ENCODE peak calls at places on chromosomes 11 and 22, in ten cellular contexts. G is fibroblast of the aortic adventitia, C is right lobe of liver, D is type B pancreatic cell, R is A549, Y is HL-60, B is WTC11, X is bronchial epithelial cell, H is RWPE1, A is GM12878. L is an unnamed sample.

GRCh38 chr11:112852141-112852853 is 108.9 kb upstream of the NCAM1 start:
- DNase-seq in G (peak), C (no peak), D (no peak), R (no peak), Y (no peak), B (no peak), X (peak), H (peak), A (no peak), L (no peak)

GRCh38 chr11:19962053-19962794 is 198.1 kb downstream of the DBX1 start:
- DNase-seq in G (no peak), C (no peak), D (no peak), R (no peak), Y (no peak), B (no peak), X (no peak), H (no peak), A (no peak), L (no peak)

GRCh38 chr11:10017050-10017449 is 277.0 kb downstream of the SBF2 start:
- DNase-seq in G (no peak), C (no peak), D (no peak), R (no peak), Y (no peak), B (no peak), X (no peak), H (no peak), A (no peak), L (no peak)

GRCh38 chr11:78244080-78244479 is 55.4 kb downstream of the USP35 start:
- DNase-seq in G (peak), C (no peak), D (no peak), R (no peak), Y (no peak), B (no peak), X (no peak), H (no peak), A (no peak), L (no peak)

GRCh38 chr11:27525824-27526516 is 19.4 kb upstream of the LIN7C start:
- DNase-seq in G (no peak), C (no peak), D (no peak), R (no peak), Y (no peak), B (no peak), X (no peak), H (no peak), A (no peak), L (no peak)

GRCh38 chr22:40329466-40329865 is 16.8 kb upstream of the ADSL start:
- DNase-seq in G (no peak), C (no peak), D (no peak), R (no peak), Y (no peak), B (no peak), X (no peak), H (no peak), A (no peak), L (no peak)

GRCh38 chr11:78428273-78428651 is 10.6 kb upstream of the GAB2 start:
- DNase-seq in G (no peak), C (no peak), D (no peak), R (no peak), Y (peak), B (no peak), X (no peak), H (no peak), A (no peak), L (no peak)

GRCh38 chr11:75163917-75164316 is 13.0 kb downstream of the SLCO2B1 start:
- DNase-seq in G (no peak), C (no peak), D (no peak), R (no peak), Y (no peak), B (no peak), X (no peak), H (no peak), A (no peak), L (no peak)

GRCh38 chr22:45507798-45508197 is 5.1 kb downstream of the FBLN1 start:
- DNase-seq in G (no peak), C (no peak), D (no peak), R (no peak), Y (no peak), B (no peak), X (no peak), H (no peak), A (no peak), L (no peak)

GRCh38 chr11:27381238-27381666 is 18.2 kb upstream of the CCDC34 start:
- DNase-seq in G (no peak), C (peak), D (no peak), R (peak), Y (no peak), B (no peak), X (no peak), H (no peak), A (no peak), L (no peak)

GRCh38 chr11:102390667-102391449 is 43.8 kb downstream of the BIRC2 start:
- DNase-seq in G (peak), C (peak), D (no peak), R (peak), Y (peak), B (peak), X (peak), H (peak), A (no peak), L (peak)

GRCh38 chr11:123454060-123454651 is 24.1 kb downstream of the GRAMD1B start:
- DNase-seq in G (peak), C (no peak), D (no peak), R (peak), Y (peak), B (no peak), X (peak), H (peak), A (no peak), L (no peak)

GRCh38 chr11:121029153-121029552 is 5.3 kb downstream of the TBCEL start:
- DNase-seq in G (no peak), C (no peak), D (no peak), R (no peak), Y (no peak), B (no peak), X (no peak), H (no peak), A (no peak), L (no peak)

GRCh38 chr11:58957922-58958321 is 18.6 kb downstream of the GLYATL1 start:
- DNase-seq in G (peak), C (no peak), D (no peak), R (no peak), Y (no peak), B (no peak), X (no peak), H (no peak), A (no peak), L (no peak)

GRCh38 chr22:43446881-43447280 is 35.1 kb downstream of the MPPED1 start:
- DNase-seq in G (no peak), C (no peak), D (no peak), R (peak), Y (no peak), B (no peak), X (peak), H (peak), A (no peak), L (no peak)

GRCh38 chr11:14413307-14414072 is 54.5 kb upstream of the RRAS2 start:
- DNase-seq in G (peak), C (no peak), D (no peak), R (peak), Y (no peak), B (peak), X (no peak), H (no peak), A (no peak), L (no peak)

GRCh38 chr11:29530961-29531360 is 485.9 kb downstream of the KCNA4 start:
- DNase-seq in G (no peak), C (no peak), D (no peak), R (no peak), Y (no peak), B (no peak), X (no peak), H (no peak), A (no peak), L (no peak)

GRCh38 chr11:77642228-77642627 is 4.6 kb upstream of the CLNS1A start:
- DNase-seq in G (no peak), C (no peak), D (no peak), R (no peak), Y (no peak), B (no peak), X (no peak), H (no peak), A (no peak), L (no peak)

GRCh38 chr11:71381781-71382505 is 66.2 kb downstream of the DHCR7 start:
- DNase-seq in G (no peak), C (no peak), D (no peak), R (no peak), Y (no peak), B (no peak), X (no peak), H (no peak), A (peak), L (no peak)

GRCh38 chr11:86916330-86916729 is 38.9 kb downstream of the FZD4 start:
- DNase-seq in G (peak), C (no peak), D (no peak), R (peak), Y (no peak), B (no peak), X (peak), H (peak), A (no peak), L (no peak)

GRCh38 chr11:102935514-102935913 is 20.0 kb downstream of the MMP13 start:
- DNase-seq in G (no peak), C (no peak), D (no peak), R (no peak), Y (no peak), B (no peak), X (no peak), H (no peak), A (no peak), L (no peak)

GRCh38 chr11:130897262-130898182 is 18.8 kb downstream of the SNX19 start:
- DNase-seq in G (peak), C (peak), D (no peak), R (peak), Y (no peak), B (no peak), X (peak), H (peak), A (no peak), L (no peak)

GRCh38 chr11:113505541-113506375 is 30.6 kb upstream of the DRD2 start:
- DNase-seq in G (peak), C (no peak), D (peak), R (peak), Y (no peak), B (no peak), X (peak), H (peak), A (no peak), L (no peak)

GRCh38 chr11:132137981-132138313 is 767.5 kb downstream of the NTM start:
- DNase-seq in G (no peak), C (no peak), D (no peak), R (no peak), Y (no peak), B (no peak), X (no peak), H (no peak), A (no peak), L (no peak)

GRCh38 chr11:12413141-12414055 is 36.0 kb downstream of the PARVA start:
- DNase-seq in G (peak), C (no peak), D (no peak), R (no peak), Y (no peak), B (no peak), X (no peak), H (no peak), A (no peak), L (no peak)

GRCh38 chr11:331332-332060 is 10.8 kb upstream of the IFITM3 start:
- DNase-seq in G (no peak), C (no peak), D (no peak), R (no peak), Y (no peak), B (no peak), X (no peak), H (no peak), A (no peak), L (no peak)

GRCh38 chr11:131664246-131664645 is 293.8 kb downstream of the NTM start:
- DNase-seq in G (no peak), C (no peak), D (no peak), R (no peak), Y (no peak), B (no peak), X (no peak), H (no peak), A (no peak), L (no peak)

GRCh38 chr22:26670459-26670858 is 13.1 kb downstream of the MIAT start:
- DNase-seq in G (no peak), C (no peak), D (no peak), R (no peak), Y (no peak), B (no peak), X (no peak), H (no peak), A (no peak), L (no peak)

GRCh38 chr22:27416553-27417427 is 384.8 kb downstream of the MN1 start:
- DNase-seq in G (peak), C (no peak), D (no peak), R (peak), Y (no peak), B (peak), X (peak), H (peak), A (no peak), L (no peak)

GRCh38 chr22:23686416-23687024 is 4.3 kb upstream of the RGL4 start:
- DNase-seq in G (no peak), C (no peak), D (no peak), R (no peak), Y (no peak), B (no peak), X (no peak), H (no peak), A (no peak), L (no peak)

GRCh38 chr22:39362271-39362670 is 12.5 kb downstream of the SYNGR1 start:
- DNase-seq in G (no peak), C (no peak), D (no peak), R (no peak), Y (no peak), B (no peak), X (no peak), H (no peak), A (no peak), L (no peak)

GRCh38 chr11:289145-289705 is 299 bp downstream of the PGGHG start:
- DNase-seq in G (no peak), C (no peak), D (no peak), R (no peak), Y (no peak), B (peak), X (no peak), H (no peak), A (no peak), L (no peak)

DNA sequence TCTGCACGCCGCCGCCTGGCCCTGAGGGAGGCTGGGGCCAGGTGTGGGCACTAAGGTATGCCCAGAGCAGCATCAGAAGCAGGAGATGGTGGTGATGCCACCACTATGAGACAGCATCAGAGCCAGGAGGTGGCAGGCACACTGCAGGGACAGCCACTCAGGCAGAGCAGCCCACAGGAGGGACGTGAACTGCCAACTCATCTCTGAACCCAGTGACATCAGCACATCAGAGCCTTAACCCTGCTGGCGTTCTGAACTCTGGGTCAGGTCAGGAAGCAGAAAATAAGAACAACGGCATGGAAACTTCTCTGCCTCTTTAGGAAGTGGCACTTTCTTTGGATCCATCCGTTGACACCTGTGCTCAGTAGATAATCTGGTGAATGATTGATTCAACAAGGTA is 14.7 kb upstream of the IFT27 start:
- DNase-seq in G (no peak), C (no peak), D (no peak), R (peak), Y (no peak), B (no peak), X (no peak), H (no peak), A (no peak), L (no peak)
- TF ChIP-seq CTCF in G (no peak), C (no peak), D (no peak), R (no peak), Y (no peak), B (no peak), X (no peak), H (no peak), A (no peak), L (no peak)

DNA sequence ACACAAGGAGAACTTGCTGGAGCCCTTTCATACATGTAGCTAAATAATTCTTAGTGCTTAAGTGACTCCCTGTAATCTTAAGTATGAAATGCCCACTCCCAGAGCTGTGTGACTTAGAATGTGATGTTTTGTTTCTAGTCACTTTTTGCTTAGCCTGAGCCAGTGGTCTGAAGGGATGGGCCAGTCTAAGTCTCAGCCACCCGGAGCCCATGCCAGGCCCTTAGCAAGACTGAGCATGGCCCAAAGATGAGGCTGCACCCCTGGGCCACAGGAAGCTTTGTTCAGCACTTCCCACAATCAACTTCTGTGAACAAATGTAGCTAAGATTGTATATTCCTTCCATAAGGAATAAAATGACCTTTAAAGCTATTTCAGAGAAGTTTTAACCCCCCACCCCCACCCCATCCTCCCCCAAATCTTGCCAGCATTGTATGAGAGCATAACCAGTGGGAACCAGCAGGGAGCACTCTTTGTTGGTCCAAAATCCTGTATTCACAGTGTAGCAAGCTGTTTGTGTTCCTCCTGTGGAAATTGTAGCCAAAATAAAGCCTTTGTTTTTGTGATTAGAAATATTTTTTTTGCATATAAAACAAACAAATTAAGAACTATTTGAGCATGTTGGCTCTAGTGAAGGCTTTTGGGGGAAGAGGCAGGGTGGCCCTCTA is 73.8 kb upstream of the GAL start:
- DNase-seq in G (peak), C (no peak), D (no peak), R (peak), Y (peak), B (no peak), X (no peak), H (no peak), A (no peak), L (no peak)
- TF ChIP-seq CTCF in G (peak), C (peak), D (peak), R (no peak), Y (no peak), B (no peak), X (peak), H (no peak), A (peak), L (no peak)

GRCh38 chr11:1825039-1825740 is 9.6 kb upstream of the SYT8 start:
- DNase-seq in G (no peak), C (peak), D (peak), R (peak), Y (no peak), B (peak), X (no peak), H (no peak), A (no peak), L (peak)
- TF ChIP-seq CTCF in G (peak), C (peak), D (peak), R (peak), Y (peak), B (peak), X (peak), H (no peak), A (peak), L (no peak)

GRCh38 chr22:31150615-31151014 is 9.4 kb upstream of the RNF185 start:
- DNase-seq in G (no peak), C (no peak), D (no peak), R (no peak), Y (no peak), B (no peak), X (no peak), H (no peak), A (no peak), L (no peak)
- TF ChIP-seq CTCF in G (peak), C (peak), D (peak), R (peak), Y (no peak), B (no peak), X (peak), H (no peak), A (peak), L (peak)

DNA sequence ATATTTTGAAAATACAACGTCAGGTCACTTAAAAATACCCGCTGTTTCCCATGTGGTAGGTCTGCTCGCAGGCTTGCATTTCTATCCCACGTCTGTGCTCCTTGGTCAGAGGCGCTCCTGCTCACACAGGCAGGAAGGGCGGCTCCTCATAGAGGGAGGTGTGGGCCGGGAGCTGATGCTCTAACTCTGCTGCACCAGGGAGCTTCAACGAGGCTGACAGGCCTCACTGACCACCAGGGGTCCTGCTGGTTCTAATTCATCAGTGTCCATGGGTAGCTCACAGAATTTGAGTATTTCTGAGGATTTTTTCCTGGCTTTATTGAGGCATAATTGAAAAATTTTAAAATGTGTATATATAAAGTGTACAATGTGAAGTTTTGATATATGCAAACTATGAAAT is 68.5 kb downstream of the PIWIL3 start:
- DNase-seq in G (no peak), C (no peak), D (no peak), R (peak), Y (no peak), B (peak), X (no peak), H (no peak), A (no peak), L (no peak)
- TF ChIP-seq CTCF in G (no peak), C (no peak), D (no peak), R (peak), Y (no peak), B (no peak), X (no peak), H (no peak), A (no peak), L (no peak)

GRCh38 chr11:124748100-124748418 is 4.0 kb downstream of the VSIG2 start:
- DNase-seq in G (no peak), C (no peak), D (no peak), R (no peak), Y (no peak), B (no peak), X (no peak), H (no peak), A (no peak), L (no peak)

GRCh38 chr11:124746621-124747243 is 5.3 kb downstream of the VSIG2 start:
- DNase-seq in G (peak), C (peak), D (no peak), R (peak), Y (peak), B (peak), X (peak), H (peak), A (peak), L (peak)

GRCh38 chr11:124747406-124748099 is 4.5 kb downstream of the VSIG2 start:
- DNase-seq in G (no peak), C (no peak), D (no peak), R (no peak), Y (no peak), B (no peak), X (no peak), H (no peak), A (no peak), L (no peak)

GRCh38 chr11:124745270-124745834 is 5.6 kb downstream of the NRGN start:
- DNase-seq in G (no peak), C (no peak), D (no peak), R (no peak), Y (no peak), B (no peak), X (no peak), H (no peak), A (no peak), L (no peak)

DNA sequence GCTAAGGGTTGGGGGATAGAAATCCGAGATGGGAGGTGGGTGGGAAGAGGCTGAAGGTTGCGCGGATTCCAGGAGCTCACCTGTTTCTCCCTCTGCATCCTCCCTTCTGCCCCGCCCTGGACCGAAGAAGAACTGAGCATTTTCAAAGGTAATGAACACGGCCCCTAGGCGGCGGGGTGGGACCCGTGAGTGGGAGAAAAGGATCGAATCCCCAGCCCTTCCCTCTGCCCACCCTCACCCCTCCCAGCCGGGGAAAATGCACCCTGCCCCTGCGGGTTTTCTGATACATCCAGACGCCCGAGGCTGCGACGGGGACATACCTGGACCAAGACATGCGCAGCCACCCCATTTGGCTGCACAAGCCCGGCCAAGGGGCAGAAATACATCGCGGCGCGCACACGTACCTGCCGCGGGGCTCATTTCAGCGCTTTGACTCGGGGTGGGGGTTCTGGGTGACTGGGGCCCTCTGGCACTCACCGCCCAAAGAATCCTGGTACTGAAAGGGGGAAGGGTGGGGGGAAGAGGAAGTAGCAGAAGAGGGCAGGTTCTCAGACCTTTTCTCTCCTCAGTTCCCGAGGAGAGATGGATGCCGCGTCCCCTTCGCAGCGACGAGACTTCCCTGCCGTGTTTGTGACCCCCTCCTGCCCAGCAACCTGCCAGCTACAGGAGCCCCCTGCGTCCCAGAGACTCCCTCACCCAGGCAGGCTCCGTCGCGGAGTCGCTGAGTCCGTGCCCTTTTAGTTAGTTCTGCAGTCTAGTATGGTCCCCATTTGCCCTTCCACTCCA is 6.0 kb downstream of the VSIG2 start:
- DNase-seq in G (no peak), C (peak), D (no peak), R (peak), Y (peak), B (peak), X (no peak), H (peak), A (no peak), L (no peak)
- TF ChIP-seq CTCF in G (peak), C (peak), D (peak), R (peak), Y (no peak), B (no peak), X (peak), H (no peak), A (peak), L (no peak)

GRCh38 chr11:15913261-15913660 is 443.1 kb downstream of the SOX6 start:
- DNase-seq in G (no peak), C (no peak), D (no peak), R (no peak), Y (no peak), B (no peak), X (no peak), H (no peak), A (no peak), L (no peak)
- TF ChIP-seq CTCF in G (peak), C (no peak), D (no peak), R (no peak), Y (no peak), B (no peak), X (no peak), H (no peak), A (no peak), L (no peak)